ENCODE peak calls at places on chromosomes 11 and 22, in ten cellular contexts. C, A, J, P, L, K, I, R, G and Z are unnamed samples.

GRCh38 chr11:117210620-117211019 is 11.4 kb downstream of the TAGLN start:
- DNase-seq in C (no peak), A (no peak), J (no peak), P (no peak), L (no peak), K (peak; percentile 27), I (no peak), R (no peak), G (no peak), Z (no peak)

GRCh38 chr11:75869661-75870455 is 54.8 kb downstream of the UVRAG start:
- DNase-seq in C (no peak), A (no peak), J (no peak), P (no peak), L (no peak), K (no peak), I (no peak), R (no peak), G (no peak), Z (no peak)

GRCh38 chr11:43557553-43558031 is 122.9 kb upstream of the HSD17B12 start:
- DNase-seq in C (no peak), A (no peak), J (no peak), P (no peak), L (no peak), K (no peak), I (no peak), R (no peak), G (no peak), Z (no peak)

GRCh38 chr22:35230839-35231584 is 26.3 kb upstream of the HMGXB4 start:
- DNase-seq in C (no peak), A (no peak), J (no peak), P (peak; percentile 80), L (no peak), K (no peak), I (no peak), R (no peak), G (no peak), Z (no peak)

GRCh38 chr11:133951484-133952198 is 5.1 kb downstream of the IGSF9B start:
- DNase-seq in C (peak; percentile 52), A (no peak), J (no peak), P (no peak), L (no peak), K (peak; percentile 22), I (no peak), R (no peak), G (no peak), Z (no peak)

GRCh38 chr11:12114487-12115033 is 4.2 kb downstream of the MICAL2 start:
- DNase-seq in C (no peak), A (no peak), J (no peak), P (no peak), L (no peak), K (peak; percentile 68), I (no peak), R (peak; percentile 67), G (no peak), Z (no peak)

GRCh38 chr11:130945945-130946344 is 29.7 kb upstream of the SNX19 start:
- DNase-seq in C (no peak), A (no peak), J (peak; percentile 52), P (no peak), L (peak; percentile 16), K (peak; percentile 72), I (no peak), R (no peak), G (no peak), Z (no peak)

GRCh38 chr22:45977003-45977395 is at the start of gene WNT7B:
- DNase-seq in C (no peak), A (no peak), J (no peak), P (no peak), L (no peak), K (no peak), I (no peak), R (no peak), G (peak; percentile 35), Z (peak; percentile 58)

GRCh38 chr11:82738116-82738515 is 4.5 kb upstream of the FAM181B start:
- DNase-seq in C (no peak), A (no peak), J (no peak), P (no peak), L (no peak), K (no peak), I (no peak), R (no peak), G (no peak), Z (no peak)

DNA sequence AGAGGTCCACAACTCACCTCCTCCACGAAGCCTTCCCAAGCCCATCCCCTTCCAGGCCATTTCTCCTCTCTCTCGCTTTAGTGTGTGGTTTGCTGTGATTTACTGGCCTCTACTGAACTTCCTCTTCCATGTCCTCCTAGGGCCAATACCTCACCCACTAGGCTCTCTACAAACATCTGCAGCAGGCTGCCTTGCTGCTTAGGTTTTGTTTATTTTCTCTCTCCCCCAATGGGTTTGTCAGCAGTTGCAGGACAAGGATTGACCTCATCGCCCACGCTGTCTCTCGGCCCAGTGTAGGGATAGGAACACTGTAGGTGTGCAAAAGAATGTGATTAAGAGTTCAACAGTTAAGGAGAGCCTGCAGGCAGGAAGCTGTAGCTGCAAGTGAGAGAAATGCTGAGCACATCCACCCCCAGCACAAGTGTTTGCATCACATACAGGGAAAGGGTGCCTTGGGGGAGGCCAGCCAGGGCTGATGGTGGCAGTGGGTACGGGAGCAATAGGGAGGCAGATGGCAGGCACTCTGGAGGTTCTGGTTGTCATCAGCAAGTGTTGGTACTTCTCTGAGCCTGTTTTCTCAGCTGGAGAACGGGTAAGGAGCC is 1.4 kb downstream of the PC start:
- DNase-seq in C (no peak), A (no peak), J (no peak), P (no peak), L (peak; percentile 44), K (peak; percentile 64), I (no peak), R (no peak), G (no peak), Z (no peak)
- TF ChIP-seq CTCF in C (no peak), A (no peak), J (peak; percentile 5), P (no peak), L (peak; percentile 46), K (peak; percentile 26), I (no peak), R (no peak), G (no peak), Z (no peak)

GRCh38 chr11:64185323-64186204 is at the start of gene STIP1:
- DNase-seq in C (peak; percentile 99), A (peak; percentile 98), J (peak; percentile 100), P (peak; percentile 100), L (peak; percentile 99), K (peak; percentile 100), I (peak; percentile 97), R (peak; percentile 99), G (peak; percentile 99), Z (peak; percentile 95)
- TF ChIP-seq CTCF in C (no peak), A (peak; percentile 15), J (peak; percentile 49), P (peak; percentile 34), L (peak; percentile 81), K (peak; percentile 53), I (no peak), R (peak; percentile 86), G (no peak), Z (peak; percentile 29)

DNA sequence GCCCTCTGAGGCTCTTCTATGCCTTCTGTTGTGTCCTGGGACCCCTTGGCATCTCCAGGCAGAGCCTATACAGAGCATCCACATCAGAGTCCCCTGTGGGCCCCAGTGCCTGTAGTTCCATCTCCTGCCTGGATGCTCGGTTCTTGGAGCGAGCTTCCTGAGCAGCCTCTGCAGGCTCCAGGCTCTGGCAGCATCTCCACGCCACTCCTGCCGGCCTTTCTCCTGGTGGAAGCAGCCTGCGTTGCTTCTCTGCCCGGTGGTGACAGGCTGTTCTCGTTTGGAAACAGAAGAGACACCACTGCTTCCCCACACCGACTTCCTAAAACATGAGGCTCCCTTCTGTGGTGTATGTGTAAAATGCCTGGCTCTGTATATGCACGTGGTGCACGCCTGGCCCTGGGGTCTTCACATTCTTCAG is 52.8 kb downstream of the BCR start:
- DNase-seq in C (no peak), A (no peak), J (no peak), P (no peak), L (no peak), K (no peak), I (no peak), R (no peak), G (no peak), Z (no peak)
- TF ChIP-seq CTCF in C (no peak), A (no peak), J (no peak), P (no peak), L (no peak), K (peak; percentile 8), I (no peak), R (no peak), G (no peak), Z (no peak)

DNA sequence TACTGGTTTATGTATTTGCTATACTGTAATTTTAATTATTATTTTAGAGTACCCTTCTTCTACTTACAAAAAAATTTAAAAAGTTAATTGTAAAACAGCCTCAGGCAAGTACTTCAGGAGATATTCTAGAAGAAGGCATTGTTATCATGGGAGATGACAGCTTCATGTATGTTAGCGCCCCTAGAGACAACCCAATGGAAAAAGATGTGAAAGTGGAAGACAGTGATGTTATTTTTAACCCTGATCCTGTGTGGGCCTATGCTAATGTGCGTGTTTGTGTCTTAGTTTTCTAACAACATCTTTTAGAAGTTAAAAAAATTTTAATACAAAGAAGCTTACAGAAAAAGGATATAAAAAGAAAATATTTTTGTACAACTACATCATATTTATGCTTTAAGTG is 205.0 kb downstream of the FAM76B start:
- DNase-seq in C (no peak), A (no peak), J (no peak), P (no peak), L (no peak), K (peak; percentile 11), I (no peak), R (no peak), G (no peak), Z (no peak)
- TF ChIP-seq CTCF in C (no peak), A (no peak), J (no peak), P (peak; percentile 3), L (no peak), K (no peak), I (peak; percentile 16), R (no peak), G (no peak), Z (no peak)

DNA sequence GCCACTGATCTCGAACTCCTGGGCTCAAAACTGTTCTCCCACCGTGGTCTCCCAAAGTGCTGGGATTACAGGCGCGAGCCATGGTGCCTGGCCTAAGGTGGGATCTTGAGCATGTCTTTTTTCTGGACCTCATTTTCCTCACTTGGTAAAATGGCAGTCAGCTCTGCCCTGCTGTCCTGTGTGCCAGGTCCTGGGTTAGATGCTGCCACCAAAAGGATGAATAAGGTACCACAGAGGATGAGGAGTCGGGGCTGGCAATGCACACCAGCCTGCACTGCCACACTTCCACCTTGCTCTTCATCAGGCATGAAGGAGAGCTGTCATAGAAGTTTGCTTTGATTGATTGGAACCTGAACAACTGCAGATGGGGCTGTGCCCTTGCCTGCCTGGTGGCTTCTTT is 32.3 kb downstream of the ACO2 start:
- DNase-seq in C (no peak), A (peak; percentile 16), J (no peak), P (peak; percentile 63), L (no peak), K (no peak), I (peak; percentile 65), R (no peak), G (peak; percentile 33), Z (no peak)
- TF ChIP-seq CTCF in C (no peak), A (no peak), J (peak; percentile 10), P (peak; percentile 39), L (peak; percentile 32), K (peak; percentile 33), I (no peak), R (no peak), G (peak; percentile 20), Z (no peak)

GRCh38 chr22:37244114-37244921 is at the start of gene RAC2:
- DNase-seq in C (peak; percentile 57), A (peak; percentile 88), J (no peak), P (peak; percentile 95), L (peak; percentile 45), K (peak; percentile 76), I (peak; percentile 88), R (no peak), G (no peak), Z (peak; percentile 90)
- TF ChIP-seq CTCF in C (no peak), A (no peak), J (no peak), P (no peak), L (no peak), K (no peak), I (no peak), R (no peak), G (no peak), Z (no peak)